ENCODE peak calls at places on chromosomes 2 and 18, in eight cellular contexts. I is transverse colon, K is astrocyte of the spinal cord, D is fibroblast of lung, B is HFFc6, M is hepatocyte, G is omental fat pad, S is brain microvascular endothelial cell. Z is an unnamed sample.

GRCh38 chr2:226548706-226549105 is 250.9 kb downstream of the IRS1 start:
- DNase-seq in I (no peak), K (no peak), D (no peak), B (peak), M (no peak), G (no peak), S (no peak), Z (no peak)

GRCh38 chr2:109457366-109457765 is 156.4 kb downstream of the SEPTIN10 start:
- DNase-seq in I (no peak), K (no peak), D (no peak), B (no peak), M (no peak), G (no peak), S (no peak), Z (no peak)

GRCh38 chr2:11677146-11678055 is 7.4 kb upstream of the NTSR2 start:
- DNase-seq in I (no peak), K (no peak), D (no peak), B (no peak), M (no peak), G (no peak), S (no peak), Z (no peak)

GRCh38 chr2:57906152-57906732 is 140.4 kb upstream of the VRK2 start:
- DNase-seq in I (no peak), K (peak), D (peak), B (peak), M (peak), G (no peak), S (peak), Z (no peak)

GRCh38 chr2:134120160-134120717 is 133.6 kb upstream of the MGAT5 start:
- DNase-seq in I (no peak), K (peak), D (no peak), B (no peak), M (peak), G (no peak), S (no peak), Z (no peak)

GRCh38 chr2:41784496-41784895 is 263.3 kb upstream of the PKDCC start:
- DNase-seq in I (no peak), K (no peak), D (no peak), B (no peak), M (no peak), G (no peak), S (no peak), Z (no peak)

GRCh38 chr2:98483257-98483861 is 38.7 kb downstream of the INPP4A start:
- DNase-seq in I (no peak), K (no peak), D (no peak), B (no peak), M (no peak), G (no peak), S (no peak), Z (peak)

GRCh38 chr2:154570501-154570900 is 128.0 kb upstream of the KCNJ3 start:
- DNase-seq in I (no peak), K (no peak), D (no peak), B (no peak), M (no peak), G (no peak), S (no peak), Z (no peak)

GRCh38 chr2:32061973-32062861 is 1.1 kb upstream of the SPAST start:
- DNase-seq in I (peak), K (peak), D (peak), B (no peak), M (peak), G (no peak), S (peak), Z (peak)

GRCh38 chr2:111705711-111706323 is 178.2 kb downstream of the ANAPC1 start:
- DNase-seq in I (peak), K (peak), D (peak), B (peak), M (peak), G (no peak), S (peak), Z (peak)

GRCh38 chr2:150610670-150611279 is 123.3 kb upstream of the RND3 start:
- DNase-seq in I (peak), K (peak), D (peak), B (peak), M (peak), G (no peak), S (peak), Z (peak)

GRCh38 chr2:88831792-88832248 is 140.3 kb downstream of the RPIA start:
- DNase-seq in I (peak), K (peak), D (peak), B (no peak), M (no peak), G (no peak), S (peak), Z (peak)

GRCh38 chr2:239177908-239178307 is 222.9 kb downstream of the HDAC4 start:
- DNase-seq in I (no peak), K (no peak), D (no peak), B (no peak), M (no peak), G (no peak), S (no peak), Z (no peak)

GRCh38 chr2:107529146-107529545 is 297.5 kb upstream of the RGPD4 start:
- DNase-seq in I (no peak), K (no peak), D (peak), B (no peak), M (peak), G (no peak), S (no peak), Z (no peak)

GRCh38 chr2:227853204-227853629 is 18.2 kb upstream of the DAW1 start:
- DNase-seq in I (no peak), K (peak), D (peak), B (no peak), M (peak), G (no peak), S (no peak), Z (no peak)

GRCh38 chr2:201926071-201926470 is 107.6 kb upstream of the FZD7 start:
- DNase-seq in I (no peak), K (no peak), D (no peak), B (no peak), M (no peak), G (no peak), S (no peak), Z (no peak)

GRCh38 chr2:146952691-146953090 is 892.1 kb upstream of the ACVR2A start:
- DNase-seq in I (no peak), K (no peak), D (peak), B (no peak), M (peak), G (no peak), S (no peak), Z (no peak)

GRCh38 chr2:33681333-33681732 is 82.2 kb upstream of the FAM98A start:
- DNase-seq in I (no peak), K (peak), D (peak), B (no peak), M (no peak), G (no peak), S (no peak), Z (no peak)

GRCh38 chr18:78183815-78184214 is 795.8 kb upstream of the SALL3 start:
- DNase-seq in I (no peak), K (no peak), D (no peak), B (no peak), M (no peak), G (no peak), S (no peak), Z (no peak)

GRCh38 chr2:1101982-1102381 is 151.3 kb downstream of the SNTG2 start:
- DNase-seq in I (no peak), K (no peak), D (no peak), B (no peak), M (no peak), G (no peak), S (no peak), Z (no peak)

GRCh38 chr2:99881901-99882591 is 260.3 kb downstream of the AFF3 start:
- DNase-seq in I (no peak), K (peak), D (peak), B (peak), M (peak), G (no peak), S (peak), Z (no peak)

GRCh38 chr2:10776231-10776977 is 36.2 kb downstream of the PDIA6 start:
- DNase-seq in I (no peak), K (no peak), D (no peak), B (no peak), M (no peak), G (no peak), S (no peak), Z (no peak)

GRCh38 chr2:1910562-1911256 is 166.4 kb upstream of the PXDN start:
- DNase-seq in I (no peak), K (peak), D (no peak), B (no peak), M (no peak), G (no peak), S (peak), Z (no peak)

GRCh38 chr2:215528555-215528954 is 92.7 kb upstream of the FN1 start:
- DNase-seq in I (no peak), K (peak), D (peak), B (peak), M (peak), G (no peak), S (peak), Z (no peak)

GRCh38 chr2:69217333-69218080 is 169.5 kb downstream of the GFPT1 start:
- DNase-seq in I (no peak), K (no peak), D (no peak), B (no peak), M (no peak), G (no peak), S (no peak), Z (no peak)

GRCh38 chr2:74694281-74694680 is 40.2 kb downstream of the SEMA4F start:
- DNase-seq in I (peak), K (no peak), D (no peak), B (no peak), M (no peak), G (no peak), S (no peak), Z (no peak)

GRCh38 chr2:31978436-31978835 is 32.4 kb downstream of the MEMO1 start:
- DNase-seq in I (no peak), K (no peak), D (no peak), B (no peak), M (no peak), G (no peak), S (no peak), Z (no peak)

GRCh38 chr2:190342601-190343000 is 788 bp upstream of the INPP1 start:
- DNase-seq in I (no peak), K (peak), D (no peak), B (no peak), M (no peak), G (no peak), S (no peak), Z (no peak)

GRCh38 chr2:190343500-190344274 is at the start of gene INPP1:
- DNase-seq in I (peak), K (peak), D (peak), B (peak), M (peak), G (peak), S (peak), Z (peak)

GRCh38 chr2:190340369-190340768 is 3.0 kb upstream of the INPP1 start:
- DNase-seq in I (no peak), K (no peak), D (peak), B (no peak), M (no peak), G (no peak), S (peak), Z (peak)

GRCh38 chr2:190343170-190343499 is 254 bp upstream of the INPP1 start:
- DNase-seq in I (no peak), K (no peak), D (no peak), B (no peak), M (no peak), G (no peak), S (no peak), Z (no peak)

DNA sequence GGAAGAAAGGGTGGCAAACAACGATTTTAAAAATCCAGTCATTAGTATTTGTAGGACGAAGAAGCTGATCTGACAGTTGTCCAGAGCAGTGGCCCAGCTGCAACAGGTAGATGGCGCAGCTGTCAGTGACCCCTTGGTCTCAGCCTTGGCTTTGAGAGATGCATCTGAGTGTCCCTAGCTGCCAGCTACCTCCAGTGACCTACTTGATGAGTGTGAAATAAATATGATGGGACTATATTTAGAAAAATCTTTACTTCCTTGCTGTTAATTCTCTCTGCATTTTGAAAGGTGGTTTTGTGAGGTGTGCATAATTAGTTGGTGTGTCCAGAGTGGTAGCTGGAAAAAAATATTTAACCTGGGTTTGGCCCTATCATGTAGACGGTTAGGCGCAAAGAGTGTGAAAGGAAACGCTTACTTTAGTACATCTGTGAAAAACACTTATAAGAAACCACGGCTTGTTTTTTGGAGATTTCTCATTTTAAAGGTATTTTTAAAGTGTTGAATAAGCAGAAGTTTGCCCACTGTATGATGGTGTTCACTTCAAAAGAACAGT is 962 bp downstream of the INPP1 start:
- DNase-seq in I (peak), K (no peak), D (peak), B (peak), M (peak), G (no peak), S (no peak), Z (peak)
- TF ChIP-seq CTCF in I (peak), K (peak), D (no peak), B (peak), M (peak), G (no peak), S (peak), Z (peak)

GRCh38 chr18:36734589-36734988 is 94.2 kb downstream of the TPGS2 start:
- DNase-seq in I (no peak), K (no peak), D (no peak), B (no peak), M (no peak), G (no peak), S (no peak), Z (no peak)

GRCh38 chr18:36735130-36735529 is 93.7 kb downstream of the TPGS2 start:
- DNase-seq in I (no peak), K (no peak), D (no peak), B (no peak), M (no peak), G (no peak), S (no peak), Z (no peak)

GRCh38 chr18:36736094-36736493 is 92.7 kb downstream of the TPGS2 start:
- DNase-seq in I (no peak), K (no peak), D (no peak), B (no peak), M (no peak), G (no peak), S (no peak), Z (no peak)

GRCh38 chr18:36732264-36732663 is 96.5 kb downstream of the TPGS2 start:
- DNase-seq in I (no peak), K (no peak), D (no peak), B (no peak), M (no peak), G (no peak), S (no peak), Z (no peak)

DNA sequence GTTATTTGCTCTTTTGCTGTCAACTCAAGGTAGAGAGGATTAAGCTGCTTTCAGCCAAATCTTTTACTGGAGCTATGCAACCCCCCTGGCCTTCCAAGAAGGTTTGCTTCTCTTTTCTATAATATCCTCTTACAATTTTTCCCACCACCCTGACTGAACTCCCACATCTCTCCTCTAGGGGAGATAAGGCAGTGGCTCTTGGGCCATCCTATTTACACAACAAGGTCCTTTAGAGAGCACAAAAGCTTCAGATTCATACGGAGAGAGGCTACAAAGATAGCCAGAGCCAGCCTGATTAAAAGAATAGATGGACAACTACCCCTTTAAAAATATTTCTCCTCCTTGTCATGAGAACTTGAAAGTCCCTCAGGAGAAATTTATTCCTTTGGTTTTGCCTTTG is 95.7 kb downstream of the TPGS2 start:
- DNase-seq in I (no peak), K (no peak), D (no peak), B (no peak), M (no peak), G (no peak), S (no peak), Z (no peak)
- TF ChIP-seq CTCF in I (no peak), K (no peak), D (peak), B (peak), M (no peak), G (no peak), S (peak), Z (no peak)

GRCh38 chr18:46097853-46098615 is at the start of gene ATP5F1A:
- DNase-seq in I (peak), K (peak), D (peak), B (peak), M (peak), G (peak), S (peak), Z (peak)
- TF ChIP-seq CTCF in I (no peak), K (no peak), D (no peak), B (no peak), M (no peak), G (no peak), S (no peak), Z (no peak)

GRCh38 chr2:125588780-125589179 is 1067.2 kb upstream of the GYPC start:
- DNase-seq in I (no peak), K (no peak), D (no peak), B (no peak), M (no peak), G (no peak), S (no peak), Z (no peak)
- TF ChIP-seq CTCF in I (no peak), K (no peak), D (no peak), B (no peak), M (no peak), G (no peak), S (no peak), Z (no peak)

DNA sequence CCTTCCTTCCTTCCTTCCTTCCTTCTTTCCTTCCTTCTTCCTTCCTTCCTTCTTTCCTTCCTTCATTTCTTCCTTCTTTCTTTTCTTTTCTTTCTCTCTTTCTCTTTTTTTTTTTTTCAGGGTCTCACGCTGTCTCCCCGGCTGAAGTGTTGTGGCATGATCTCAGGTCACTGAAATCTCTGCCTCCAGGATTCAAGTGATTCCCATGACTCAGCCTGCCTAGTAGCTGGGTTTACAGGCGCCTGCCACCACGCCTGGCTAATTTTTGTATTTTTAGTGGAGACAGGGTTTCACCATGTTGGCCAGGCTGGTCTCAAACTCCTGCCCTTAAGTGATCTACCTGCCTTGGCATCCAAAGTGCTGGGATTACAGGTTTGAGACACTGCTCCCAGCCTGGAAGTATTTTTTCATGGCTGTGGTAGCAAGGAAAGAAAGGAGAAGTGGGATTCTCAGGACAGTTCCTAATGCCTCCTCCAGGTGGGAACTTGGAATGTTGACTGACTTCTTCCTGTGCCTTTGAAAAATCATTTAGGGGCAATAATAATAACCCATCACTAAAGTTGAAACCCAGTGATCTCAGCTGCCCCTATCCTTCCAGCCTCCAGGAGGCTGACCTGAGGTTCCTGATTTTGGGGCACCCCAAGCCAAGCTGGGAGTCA is 89.2 kb upstream of the CELF4 start:
- DNase-seq in I (no peak), K (no peak), D (no peak), B (no peak), M (no peak), G (no peak), S (no peak), Z (no peak)
- TF ChIP-seq CTCF in I (no peak), K (no peak), D (no peak), B (no peak), M (no peak), G (no peak), S (no peak), Z (no peak)

GRCh38 chr2:64402876-64403275 is 51.1 kb upstream of the LGALSL start:
- DNase-seq in I (no peak), K (peak), D (peak), B (no peak), M (no peak), G (no peak), S (peak), Z (no peak)
- TF ChIP-seq CTCF in I (no peak), K (no peak), D (no peak), B (no peak), M (no peak), G (no peak), S (peak), Z (no peak)

GRCh38 chr2:233448220-233448559 is 93.9 kb downstream of the DGKD start:
- DNase-seq in I (no peak), K (no peak), D (no peak), B (no peak), M (no peak), G (no peak), S (no peak), Z (peak)
- TF ChIP-seq CTCF in I (no peak), K (peak), D (no peak), B (peak), M (peak), G (no peak), S (peak), Z (peak)

GRCh38 chr2:22734373-22735045 is 650.5 kb upstream of the KLHL29 start:
- DNase-seq in I (no peak), K (no peak), D (no peak), B (no peak), M (no peak), G (no peak), S (no peak), Z (no peak)

DNA sequence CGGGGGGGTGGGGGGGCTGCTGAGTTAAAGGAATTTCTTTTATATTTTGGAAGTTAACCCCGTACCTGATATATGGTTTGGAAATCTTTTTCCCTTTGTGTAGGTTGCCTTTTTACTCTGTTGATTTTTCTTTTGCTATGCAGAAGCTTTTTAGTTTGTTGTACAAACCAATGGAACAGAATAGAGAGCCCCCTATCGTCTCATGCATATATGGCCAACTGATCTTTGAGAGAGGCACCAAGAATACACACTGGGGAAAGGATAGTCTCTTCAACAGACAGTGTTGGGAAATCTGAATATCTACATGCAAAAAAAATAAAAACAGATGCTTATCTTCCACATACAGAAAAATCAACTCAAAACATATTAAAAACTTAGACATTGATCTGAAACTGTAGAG is 647.8 kb upstream of the KLHL29 start:
- DNase-seq in I (no peak), K (no peak), D (no peak), B (no peak), M (peak), G (no peak), S (no peak), Z (no peak)
- TF ChIP-seq CTCF in I (no peak), K (no peak), D (no peak), B (no peak), M (peak), G (no peak), S (no peak), Z (no peak)

Z was measured in Calu3.